ENCODE peak calls at places on chromosomes 1 and 21, in seven cellular contexts. P, J, O, D, N, G and H are unnamed samples.

GRCh38 chr21:14541840-14542495 is 4.1 kb downstream of the SAMSN1 start:
- DNase-seq in P (no peak), J (no peak), O (no peak), D (no peak), N (no peak), G (no peak), H (no peak)

GRCh38 chr21:46322351-46323226 is 1.1 kb downstream of the C21orf58 start:
- DNase-seq in P (peak; percentile 7), J (peak; percentile 48), O (peak; percentile 56), D (no peak), N (no peak), G (no peak), H (no peak)

GRCh38 chr1:222539951-222540597 is 7.8 kb downstream of the HHIPL2 start:
- DNase-seq in P (no peak), J (no peak), O (no peak), D (peak; percentile 19), N (no peak), G (no peak), H (no peak)

GRCh38 chr21:24110846-24111245 is 1496.4 kb downstream of the MRPL39 start:
- DNase-seq in P (no peak), J (no peak), O (peak; percentile 50), D (peak; percentile 18), N (no peak), G (no peak), H (no peak)

GRCh38 chr1:86750530-86750929 is 46.2 kb downstream of the SH3GLB1 start:
- DNase-seq in P (no peak), J (no peak), O (no peak), D (no peak), N (no peak), G (no peak), H (no peak)

GRCh38 chr1:55552636-55553035 is 337.5 kb upstream of the USP24 start:
- DNase-seq in P (no peak), J (no peak), O (no peak), D (no peak), N (no peak), G (no peak), H (no peak)

GRCh38 chr1:114353233-114353632 is 157.8 kb downstream of the TRIM33 start:
- DNase-seq in P (no peak), J (no peak), O (peak; percentile 28), D (peak; percentile 84), N (no peak), G (peak; percentile 50), H (peak; percentile 23)

GRCh38 chr1:38941527-38942019 is at the start of gene RHBDL2:
- DNase-seq in P (no peak), J (no peak), O (peak; percentile 39), D (no peak), N (no peak), G (peak; percentile 82), H (peak; percentile 76)

GRCh38 chr21:37860416-37860815 is 55.8 kb downstream of the KCNJ6 start:
- DNase-seq in P (no peak), J (no peak), O (no peak), D (no peak), N (no peak), G (no peak), H (no peak)

GRCh38 chr1:46613661-46614603 is 2.7 kb downstream of the MOB3C start:
- DNase-seq in P (peak; percentile 82), J (peak; percentile 55), O (peak; percentile 80), D (no peak), N (peak; percentile 54), G (peak; percentile 81), H (peak; percentile 83)

GRCh38 chr1:24695202-24695974 is 49.9 kb upstream of the CLIC4 start:
- DNase-seq in P (no peak), J (no peak), O (no peak), D (no peak), N (no peak), G (no peak), H (no peak)